ENCODE peak calls at places on chromosome 17, in six cellular contexts. J, A, L, Y, N and B are unnamed samples.

GRCh38 chr17:82372063-82372590 is 562 bp downstream of the UTS2R start:
- DNase-seq in A (no peak), J (no peak), L (no peak), Y (no peak), N (no peak), B (no peak)

GRCh38 chr17:17952691-17953090 is 19.5 kb downstream of the TOM1L2 start:
- DNase-seq in Y (no peak), L (no peak), J (no peak), N (no peak), A (no peak), B (no peak)

GRCh38 chr17:3557768-3558583 is at the start of gene TRPV3:
- DNase-seq in Y (no peak), N (peak; percentile 90), L (no peak), J (peak; percentile 74), A (no peak), B (no peak)

GRCh38 chr17:19336938-19337711 is 25.4 kb downstream of the B9D1 start:
- DNase-seq in J (no peak), N (peak; percentile 90), A (no peak), L (peak; percentile 84), Y (no peak), B (no peak)

GRCh38 chr17:59074494-59074893 is 32.2 kb downstream of the TRIM37 start:
- DNase-seq in Y (peak; percentile 81), A (no peak), L (no peak), J (no peak), N (no peak), B (no peak)

GRCh38 chr17:76578376-76578775 is 7.3 kb downstream of the ST6GALNAC2 start:
- DNase-seq in L (no peak), A (no peak), Y (peak; percentile 44), N (no peak), J (no peak), B (no peak)

GRCh38 chr17:7884581-7885356 is 3.8 kb upstream of the CHD3 start:
- DNase-seq in J (no peak), A (no peak), L (no peak), N (peak; percentile 84), Y (no peak), B (no peak)

GRCh38 chr17:50689251-50689650 is 18.5 kb downstream of the ANKRD40 start:
- DNase-seq in J (no peak), L (no peak), A (no peak), N (no peak), Y (peak; percentile 66), B (peak; percentile 64)

GRCh38 chr17:19409509-19409908 is 1.5 kb upstream of the RNF112 start:
- DNase-seq in Y (peak; percentile 91), J (no peak), L (peak; percentile 43), A (no peak), N (no peak), B (no peak)

GRCh38 chr17:21452377-21453143 is 76.4 kb downstream of the KCNJ12 start:
- DNase-seq in N (peak; percentile 90), J (peak; percentile 58), Y (peak; percentile 65), A (no peak), L (peak; percentile 89), B (peak; percentile 69)

GRCh38 chr17:20226814-20227482 is 217.8 kb downstream of the SPECC1 start:
- DNase-seq in A (peak; percentile 63), N (peak; percentile 93), L (peak; percentile 95), Y (peak; percentile 83), J (peak; percentile 56), B (peak; percentile 91)

GRCh38 chr17:13600475-13601316 is 1.0 kb downstream of the HS3ST3A1 start:
- DNase-seq in L (no peak), A (no peak), Y (peak; percentile 25), N (no peak), J (no peak), B (no peak)

GRCh38 chr17:45265823-45266222 is 3.9 kb upstream of the SPATA32 start:
- DNase-seq in J (peak; percentile 79), N (no peak), L (no peak), A (peak; percentile 30), Y (peak; percentile 87), B (no peak)

GRCh38 chr17:62898239-62898864 is 67.7 kb upstream of the TANC2 start:
- DNase-seq in L (no peak), Y (no peak), N (no peak), J (no peak), A (no peak), B (no peak)

GRCh38 chr17:81158688-81159590 is 6.4 kb upstream of the PVALEF start:
- DNase-seq in Y (no peak), J (no peak), A (no peak), L (no peak), N (no peak), B (no peak)

GRCh38 chr17:61380836-61381525 is 18.7 kb upstream of the TBX2 start:
- DNase-seq in A (no peak), N (no peak), L (peak; percentile 37), J (no peak), Y (no peak), B (no peak)

GRCh38 chr17:54426287-54426886 is 474.3 kb upstream of the TOM1L1 start:
- DNase-seq in A (no peak), Y (no peak), L (peak; percentile 30), N (no peak), J (no peak), B (no peak)

GRCh38 chr17:4631836-4632582 is 9.5 kb downstream of the ALOX15 start:
- DNase-seq in L (no peak), A (no peak), N (no peak), J (no peak), Y (peak; percentile 47), B (no peak)

GRCh38 chr17:7328840-7329359 is at the start of gene NEURL4:
- DNase-seq in Y (no peak), L (no peak), A (no peak), J (no peak), N (no peak), B (peak; percentile 79)

GRCh38 chr17:42819939-42820535 is 4.0 kb downstream of the BECN1 start:
- DNase-seq in N (no peak), J (peak; percentile 33), L (no peak), Y (peak; percentile 37), A (no peak), B (no peak)

GRCh38 chr17:57970706-57971105 is 15.5 kb upstream of the CUEDC1 start:
- DNase-seq in J (no peak), N (peak; percentile 8), A (no peak), Y (peak; percentile 67), L (no peak), B (no peak)

GRCh38 chr17:40364121-40364861 is at the start of gene GJD3:
- DNase-seq in N (no peak), Y (no peak), J (no peak), A (no peak), L (no peak), B (no peak)

GRCh38 chr17:40547079-40547784 is 18.0 kb downstream of the CCR7 start:
- DNase-seq in J (no peak), A (no peak), L (no peak), Y (no peak), N (peak; percentile 82), B (peak; percentile 60)

GRCh38 chr17:55990332-55991006 is 162.8 kb upstream of the ANKFN1 start:
- DNase-seq in N (no peak), J (no peak), A (no peak), L (no peak), Y (no peak), B (no peak)

GRCh38 chr17:3916013-3916696 is at the start of gene P2RX1:
- DNase-seq in J (no peak), N (no peak), A (no peak), L (no peak), Y (no peak), B (peak; percentile 91)

GRCh38 chr17:48037036-48037881 is at the start of gene COPZ2:
- DNase-seq in L (no peak), J (peak; percentile 79), N (peak; percentile 92), A (no peak), Y (peak; percentile 44), B (peak; percentile 87)

GRCh38 chr17:81665205-81666091 is 957 bp downstream of the OXLD1 start:
- DNase-seq in A (no peak), N (no peak), Y (peak; percentile 6), J (no peak), L (no peak), B (no peak)

GRCh38 chr17:34902761-34903325 is 58.4 kb downstream of the CCT6B start:
- DNase-seq in Y (no peak), L (no peak), J (no peak), N (no peak), A (no peak), B (no peak)

GRCh38 chr17:412211-413015 is 59.8 kb upstream of the RPH3AL start:
- DNase-seq in Y (peak; percentile 64), N (no peak), A (peak; percentile 26), J (peak; percentile 28), L (peak; percentile 80), B (no peak)

GRCh38 chr17:43756176-43756575 is 2.4 kb downstream of the SOST start:
- DNase-seq in L (no peak), J (no peak), Y (no peak), N (peak; percentile 82), A (no peak), B (no peak)

GRCh38 chr17:76014925-76015261 is 12.2 kb downstream of the EVPL start:
- DNase-seq in L (no peak), Y (no peak), J (no peak), N (no peak), A (no peak), B (no peak)

GRCh38 chr17:34201767-34202166 is 53.3 kb upstream of the CCL2 start:
- DNase-seq in Y (no peak), A (no peak), N (no peak), L (no peak), J (no peak), B (no peak)

GRCh38 chr17:82753201-82753464 is 1.3 kb downstream of the TBCD start:
- DNase-seq in Y (no peak), A (no peak), J (no peak), N (no peak), L (no peak), B (no peak)

GRCh38 chr17:42456223-42457106 is 2.2 kb upstream of the ATP6V0A1 start:
- DNase-seq in A (no peak), N (no peak), L (peak; percentile 33), J (no peak), Y (peak; percentile 83), B (no peak)